ENCODE peak calls at places on chromosomes 3 and 15, in five cellular contexts. One of them, this sample, is unnamed.

GRCh38 chr15:88378259-88378658 is 88.9 kb downstream of the MRPL46 start:
- DNase-seq in fibroblast of lung: no peak
- DNase-seq in iPS-NIHi11: no peak
- DNase-seq in posterior cingulate gyrus: no peak
- DNase-seq in activated T-cell treated with anti-CD3 and anti-CD28 coated beads, Interleukin-2, amount 50 U/mL, for 4 hours: no peak
- DNase-seq in this sample: no peak

GRCh38 chr3:13072239-13073041 is 789 bp downstream of the IQSEC1 start:
- DNase-seq in iPS-NIHi11: no peak
- DNase-seq in posterior cingulate gyrus: peak
- DNase-seq in activated T-cell treated with anti-CD3 and anti-CD28 coated beads, Interleukin-2, amount 50 U/mL, for 4 hours: no peak
- DNase-seq in fibroblast of lung: no peak
- DNase-seq in this sample: peak

GRCh38 chr3:43872301-43872700 is 181.6 kb downstream of the ABHD5 start:
- DNase-seq in activated T-cell treated with anti-CD3 and anti-CD28 coated beads, Interleukin-2, amount 50 U/mL, for 4 hours: no peak
- DNase-seq in posterior cingulate gyrus: no peak
- DNase-seq in fibroblast of lung: peak
- DNase-seq in iPS-NIHi11: no peak
- DNase-seq in this sample: peak

GRCh38 chr15:36814708-36815107 is 235.3 kb downstream of the CDIN1 start:
- DNase-seq in posterior cingulate gyrus: no peak
- DNase-seq in fibroblast of lung: no peak
- DNase-seq in activated T-cell treated with anti-CD3 and anti-CD28 coated beads, Interleukin-2, amount 50 U/mL, for 4 hours: no peak
- DNase-seq in iPS-NIHi11: no peak
- DNase-seq in this sample: no peak

GRCh38 chr3:38002291-38002876 is 11.8 kb downstream of the VILL start:
- DNase-seq in posterior cingulate gyrus: no peak
- DNase-seq in fibroblast of lung: no peak
- DNase-seq in iPS-NIHi11: no peak
- DNase-seq in activated T-cell treated with anti-CD3 and anti-CD28 coated beads, Interleukin-2, amount 50 U/mL, for 4 hours: no peak
- DNase-seq in this sample: no peak

GRCh38 chr3:53705774-53706173 is 140.4 kb downstream of the CHDH start:
- DNase-seq in fibroblast of lung: no peak
- DNase-seq in activated T-cell treated with anti-CD3 and anti-CD28 coated beads, Interleukin-2, amount 50 U/mL, for 4 hours: no peak
- DNase-seq in posterior cingulate gyrus: no peak
- DNase-seq in iPS-NIHi11: no peak
- DNase-seq in this sample: no peak

GRCh38 chr3:25904248-25904647 is 114.4 kb downstream of the OXSM start:
- DNase-seq in activated T-cell treated with anti-CD3 and anti-CD28 coated beads, Interleukin-2, amount 50 U/mL, for 4 hours: no peak
- DNase-seq in iPS-NIHi11: no peak
- DNase-seq in posterior cingulate gyrus: no peak
- DNase-seq in fibroblast of lung: no peak
- DNase-seq in this sample: no peak

GRCh38 chr15:69881760-69882159 is 216.0 kb downstream of the TLE3 start:
- DNase-seq in iPS-NIHi11: no peak
- DNase-seq in activated T-cell treated with anti-CD3 and anti-CD28 coated beads, Interleukin-2, amount 50 U/mL, for 4 hours: no peak
- DNase-seq in fibroblast of lung: no peak
- DNase-seq in posterior cingulate gyrus: no peak
- DNase-seq in this sample: peak

GRCh38 chr3:149019581-149019980 is 28.2 kb downstream of the GYG1 start:
- DNase-seq in posterior cingulate gyrus: no peak
- DNase-seq in fibroblast of lung: no peak
- DNase-seq in activated T-cell treated with anti-CD3 and anti-CD28 coated beads, Interleukin-2, amount 50 U/mL, for 4 hours: no peak
- DNase-seq in iPS-NIHi11: no peak
- DNase-seq in this sample: no peak

GRCh38 chr3:72629191-72629611 is 219.0 kb downstream of the SHQ1 start:
- DNase-seq in fibroblast of lung: no peak
- DNase-seq in posterior cingulate gyrus: no peak
- DNase-seq in activated T-cell treated with anti-CD3 and anti-CD28 coated beads, Interleukin-2, amount 50 U/mL, for 4 hours: no peak
- DNase-seq in iPS-NIHi11: no peak
- DNase-seq in this sample: no peak

GRCh38 chr3:71495708-71496472 is 87.6 kb downstream of the FOXP1 start:
- DNase-seq in activated T-cell treated with anti-CD3 and anti-CD28 coated beads, Interleukin-2, amount 50 U/mL, for 4 hours: no peak
- DNase-seq in posterior cingulate gyrus: no peak
- DNase-seq in iPS-NIHi11: peak
- DNase-seq in fibroblast of lung: peak
- DNase-seq in this sample: no peak